ENCODE peak calls at places on chromosome X, in eight cellular contexts. Y, S, M, G, L, F, W and X are unnamed samples.
A peak's percentile ranks its signal among the peaks of the same experiment; 100 is the strongest.

GRCh38 chrX:63657821-63658220 is 127.2 kb downstream of the ARHGEF9 start:
- DNase-seq in Y (peak; percentile 63), L (peak; percentile 45), S (no peak), W (no peak), G (peak; percentile 81), F (no peak), M (no peak), X (peak; percentile 34)

GRCh38 chrX:119155416-119156035 is 27.9 kb upstream of the KIAA1210 start:
- DNase-seq in W (no peak), F (no peak), G (no peak), M (peak; percentile 1), Y (peak; percentile 67), L (no peak), S (no peak), X (no peak)

GRCh38 chrX:130378008-130378669 is 7.3 kb downstream of the GPR119 start:
- DNase-seq in L (no peak), Y (no peak), S (no peak), W (no peak), G (no peak), M (no peak), F (no peak), X (no peak)

GRCh38 chrX:150774798-150775568 is 81.8 kb downstream of the MTMR1 start:
- DNase-seq in Y (no peak), M (no peak), W (no peak), F (no peak), G (no peak), S (no peak), L (no peak), X (no peak)

GRCh38 chrX:134478374-134478773 is 18.4 kb downstream of the HPRT1 start:
- DNase-seq in F (no peak), G (no peak), S (no peak), M (no peak), Y (no peak), W (no peak), L (no peak), X (no peak)

GRCh38 chrX:101136235-101136634 is 38.2 kb downstream of the CENPI start:
- DNase-seq in S (no peak), Y (peak; percentile 60), G (no peak), W (no peak), L (no peak), F (no peak), M (no peak), X (peak; percentile 2)

GRCh38 chrX:9560219-9560618 is 95.4 kb downstream of the TBL1X start:
- DNase-seq in W (no peak), Y (no peak), S (no peak), L (no peak), F (no peak), M (no peak), G (no peak), X (no peak)

GRCh38 chrX:133337250-133337649 is 78.0 kb downstream of the GPC4 start:
- DNase-seq in G (no peak), L (no peak), F (peak; percentile 65), M (no peak), S (peak; percentile 68), Y (peak; percentile 19), W (no peak), X (no peak)

GRCh38 chrX:107731831-107732502 is 43.6 kb downstream of the TSC22D3 start:
- DNase-seq in L (peak; percentile 87), S (peak; percentile 93), G (peak; percentile 90), F (peak; percentile 95), Y (peak; percentile 66), W (peak; percentile 92), M (peak; percentile 90), X (no peak)

GRCh38 chrX:36844857-36845256 is 163.3 kb upstream of the FAM47C start:
- DNase-seq in L (no peak), S (no peak), G (no peak), Y (no peak), M (no peak), W (no peak), F (no peak), X (no peak)

GRCh38 chrX:41796050-41796449 is 72.1 kb downstream of the GPR82 start:
- DNase-seq in G (no peak), F (no peak), S (no peak), L (no peak), M (no peak), W (no peak), Y (no peak), X (no peak)

GRCh38 chrX:79080131-79080530 is 64.4 kb upstream of the GPR174 start:
- DNase-seq in G (no peak), F (no peak), W (no peak), S (no peak), Y (no peak), M (no peak), L (no peak), X (no peak)

GRCh38 chrX:17680732-17681413 is 56.4 kb upstream of the SCML1 start:
- DNase-seq in M (no peak), Y (no peak), W (no peak), S (no peak), G (no peak), F (no peak), L (no peak), X (no peak)

GRCh38 chrX:25726539-25726938 is 411.6 kb upstream of the MAGEB18 start:
- DNase-seq in L (no peak), F (no peak), Y (peak; percentile 27), S (peak; percentile 2), W (no peak), G (no peak), M (no peak), X (no peak)

GRCh38 chrX:40096395-40097091 is 1.2 kb downstream of the BCOR start:
- DNase-seq in F (no peak), M (peak; percentile 54), W (peak; percentile 85), L (peak; percentile 51), G (peak; percentile 81), Y (no peak), S (peak; percentile 58), X (no peak)

GRCh38 chrX:16610121-16610565 is 39.8 kb upstream of the S100G start:
- DNase-seq in Y (peak; percentile 66), L (no peak), F (no peak), W (no peak), M (peak; percentile 64), G (no peak), S (no peak), X (no peak)

GRCh38 chrX:101685923-101686322 is 26.3 kb upstream of the ARMCX2 start:
- DNase-seq in W (peak; percentile 59), Y (no peak), G (no peak), F (no peak), L (no peak), M (peak; percentile 34), S (no peak), X (no peak)

GRCh38 chrX:154748712-154749339 is 2.1 kb downstream of the GAB3 start:
- DNase-seq in M (peak; percentile 69), L (no peak), W (peak; percentile 59), Y (no peak), G (no peak), S (no peak), F (no peak), X (no peak)
- H3K4me3 ChIP-seq in M (no peak overlapping the region), L (peak overlapping the region; percentile 76), W (no peak overlapping the region), Y (no peak overlapping the region), G (peak overlapping the region; percentile 5), S (no peak overlapping the region), F (no peak overlapping the region), X (no peak overlapping the region)

GRCh38 chrX:6386837-6387236 is 148.1 kb downstream of the VCX3A start:
- DNase-seq in L (no peak), G (no peak), W (no peak), S (no peak), M (no peak), Y (no peak), F (no peak), X (no peak)
- TF ChIP-seq CTCF in L (no peak), G (no peak), W (no peak), S (no peak), M (no peak), Y (no peak), F (no peak), X (no peak)

GRCh38 chrX:138710866-138711331 is 618 bp downstream of the FGF13 start:
- DNase-seq in Y (no peak), W (peak; percentile 72), S (no peak), F (peak; percentile 15), M (no peak), L (peak; percentile 8), G (peak; percentile 46), X (no peak)

GRCh38 chrX:138708268-138708667 is 3.2 kb downstream of the FGF13 start:
- DNase-seq in G (no peak), W (no peak), F (no peak), L (no peak), Y (no peak), S (no peak), M (no peak), X (no peak)

GRCh38 chrX:138709886-138710285 is 1.6 kb downstream of the FGF13 start:
- DNase-seq in G (no peak), L (no peak), W (no peak), M (no peak), S (no peak), Y (no peak), F (no peak), X (no peak)

GRCh38 chrX:138711399-138712347 is at the start of gene FGF13:
- DNase-seq in Y (peak; percentile 1), W (peak; percentile 85), S (peak; percentile 2), L (peak; percentile 10), M (no peak), F (peak; percentile 49), G (peak; percentile 49), X (no peak)

DNA sequence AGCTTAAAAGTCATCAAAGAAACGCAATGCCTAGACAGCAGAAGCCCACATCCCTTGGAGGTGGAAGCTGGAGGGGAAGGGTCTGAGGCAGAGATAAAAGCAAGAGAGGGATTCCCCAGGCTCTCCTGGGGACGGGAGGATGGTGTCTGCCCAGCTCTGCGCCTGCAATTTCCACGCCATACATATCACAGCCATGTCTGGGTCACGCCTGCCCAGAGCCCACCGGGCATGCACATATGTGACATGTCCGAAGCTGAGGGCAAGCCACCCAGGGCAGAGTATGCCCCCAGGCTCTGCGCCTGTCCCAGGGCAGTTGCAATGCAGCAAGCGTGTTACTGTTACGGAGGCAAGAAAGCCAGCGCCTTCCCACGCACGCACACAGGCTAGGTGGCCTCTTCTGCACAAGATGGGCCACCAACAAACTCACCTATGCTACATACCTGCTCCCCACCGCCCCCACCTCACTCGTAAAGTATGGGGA is 1.2 kb downstream of the FGF13 start:
- DNase-seq in G (no peak), F (peak; percentile 13), W (peak; percentile 57), S (no peak), Y (no peak), L (peak; percentile 5), M (no peak), X (no peak)
- H3K27me3 ChIP-seq in G (no peaks in the 10 kb centered on the region), F (no peaks in the 10 kb centered on the region), W (no peaks in the 10 kb centered on the region), S (peaks cover 9% of the 10 kb centered on the region), Y (peaks cover 10% of the 10 kb centered on the region), L (peaks cover 36% of the 10 kb centered on the region), M (peaks cover 7% of the 10 kb centered on the region), X (no peaks in the 10 kb centered on the region)

DNA sequence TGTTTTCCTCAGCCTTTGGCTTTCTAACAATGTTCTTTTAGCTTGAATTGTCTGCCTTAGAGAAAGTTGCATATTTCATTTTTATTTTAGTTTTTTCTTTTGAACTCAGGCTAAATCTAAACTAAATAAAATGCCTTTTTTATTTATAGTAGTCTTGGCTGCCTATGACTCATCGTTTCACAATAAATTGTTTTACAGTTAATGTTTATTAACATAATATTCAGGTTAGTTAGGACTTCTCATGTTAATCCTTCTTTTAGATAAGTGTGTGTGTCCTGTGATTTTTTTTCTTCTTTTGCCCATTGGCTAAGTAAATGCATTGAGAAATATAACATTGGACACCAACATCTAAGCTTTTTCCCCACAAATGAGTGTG is 1.6 kb downstream of the RP2 start:
- DNase-seq in S (no peak), Y (peak; percentile 42), W (no peak), L (no peak), F (no peak), G (no peak), M (no peak), X (no peak)
- H3K4me3 ChIP-seq in S (no peak overlapping the region), Y (peak overlapping the region; percentile 67), W (peak overlapping the region; percentile 95), L (peak overlapping the region; percentile 85), F (no peak overlapping the region), G (peak overlapping the region; percentile 73), M (peak overlapping the region; percentile 70), X (peak overlapping the region; percentile 74)